ENCODE peak calls at places on chromosomes 11 and 22, in seven cellular contexts. H is H9, B is mesendoderm, J is IMR-90, P is H1, D is mesenchymal stem cell, W is trophoblast cell. S is an unnamed sample.

GRCh38 chr11:95404370-95404769 is 173.4 kb upstream of the SESN3 start:
- DNase-seq in H (peak), B (peak), J (no peak), P (no peak), D (no peak), W (no peak), S (no peak)

GRCh38 chr11:60316317-60316716 is 10.7 kb upstream of the MS4A6E start:
- DNase-seq in H (no peak), B (no peak), J (no peak), P (no peak), D (no peak), W (no peak), S (no peak)

GRCh38 chr22:38845368-38845740 is 1.5 kb upstream of the NPTXR start:
- DNase-seq in H (no peak), B (no peak), J (no peak), P (no peak), D (no peak), W (no peak), S (no peak)

GRCh38 chr11:5203366-5203765 is 2.9 kb upstream of the OR51V1 start:
- DNase-seq in H (no peak), B (no peak), J (peak), P (no peak), D (no peak), W (no peak), S (no peak)

GRCh38 chr11:106276126-106276525 is 198.7 kb downstream of the AASDHPPT start:
- DNase-seq in H (no peak), B (no peak), J (peak), P (no peak), D (no peak), W (no peak), S (no peak)

GRCh38 chr11:70020336-70021214 is 57.5 kb upstream of the ANO1 start:
- DNase-seq in H (no peak), B (no peak), J (peak), P (no peak), D (no peak), W (no peak), S (no peak)

GRCh38 chr22:39616781-39617180 is 46.2 kb downstream of the CACNA1I start:
- DNase-seq in H (no peak), B (no peak), J (no peak), P (no peak), D (no peak), W (no peak), S (no peak)

GRCh38 chr11:68825603-68826002 is 16.1 kb downstream of the CPT1A start:
- DNase-seq in H (peak), B (peak), J (no peak), P (peak), D (no peak), W (no peak), S (no peak)

GRCh38 chr11:86068138-86068861 is 584 bp downstream of the PICALM start:
- DNase-seq in H (peak), B (peak), J (no peak), P (peak), D (peak), W (peak), S (peak)

GRCh38 chr22:23248583-23248982 is 68.3 kb downstream of the BCR start:
- DNase-seq in H (peak), B (peak), J (peak), P (no peak), D (no peak), W (no peak), S (no peak)

GRCh38 chr11:59356561-59356960 is 2.1 kb upstream of the OR5AN1 start:
- DNase-seq in H (no peak), B (no peak), J (no peak), P (no peak), D (no peak), W (no peak), S (no peak)

GRCh38 chr11:60942970-60943565 is 8.9 kb downstream of the SLC15A3 start:
- DNase-seq in H (no peak), B (no peak), J (no peak), P (no peak), D (no peak), W (peak), S (no peak)

GRCh38 chr22:50531546-50532352 is 1.9 kb upstream of the TYMP start:
- DNase-seq in H (peak), B (peak), J (peak), P (peak), D (peak), W (peak), S (no peak)

GRCh38 chr22:16601437-16602223 is 9.0 kb upstream of the CCT8L2 start:
- DNase-seq in H (no peak), B (no peak), J (no peak), P (no peak), D (no peak), W (peak), S (no peak)

GRCh38 chr22:16608931-16609330 is 16.3 kb upstream of the CCT8L2 start:
- DNase-seq in H (no peak), B (no peak), J (no peak), P (no peak), D (no peak), W (no peak), S (no peak)

GRCh38 chr22:16603448-16603768 is 10.8 kb upstream of the CCT8L2 start:
- DNase-seq in H (no peak), B (no peak), J (no peak), P (no peak), D (no peak), W (no peak), S (no peak)
- H4K8ac ChIP-seq in H (no peak), B (no peak), J (no peak), P (no peak), D (no peak), W (no peak), S (no peak)

DNA sequence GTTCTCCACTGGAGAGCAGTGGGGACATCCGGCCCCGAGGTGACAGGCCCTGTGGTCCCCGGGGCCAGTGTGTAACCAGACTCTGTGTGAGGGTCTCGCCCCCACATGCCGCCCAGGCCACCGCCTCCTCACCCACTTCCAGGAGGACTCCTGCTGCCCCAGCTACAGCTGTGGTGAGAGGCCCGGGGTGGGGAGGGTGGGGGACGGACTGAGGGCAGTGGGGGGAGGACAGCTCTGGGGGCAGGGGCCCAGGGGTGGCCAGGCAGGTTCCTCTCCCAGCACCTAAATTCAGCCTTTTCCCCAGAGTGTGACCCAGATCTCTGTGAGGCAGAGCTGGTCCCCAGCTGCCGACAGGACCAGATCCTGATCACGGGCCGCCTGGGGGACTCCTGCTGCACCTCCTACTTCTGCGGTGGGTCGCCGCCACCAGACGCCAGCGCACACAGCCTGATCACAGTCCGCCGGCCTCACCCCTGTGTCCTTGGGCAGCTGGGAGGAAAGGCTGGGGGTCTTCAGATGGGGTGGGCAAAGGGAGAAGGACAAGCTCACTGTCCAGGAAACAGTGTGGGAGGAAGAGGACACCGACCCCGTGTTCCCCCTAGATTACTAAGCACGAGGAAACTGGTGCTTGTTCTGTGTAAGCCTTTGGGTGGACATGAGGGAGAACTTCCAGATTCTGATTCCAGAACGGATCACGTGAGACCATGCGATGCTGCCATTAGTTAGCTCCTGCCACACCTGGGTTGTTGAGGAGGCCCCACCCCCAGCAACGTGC is 84.4 kb upstream of the MYOD1 start:
- DNase-seq in H (no peak), B (no peak), J (no peak), P (no peak), D (no peak), W (no peak), S (no peak)
- H2BK120ac ChIP-seq in H (no peak), B (no peak), J (no peak), P (no peak), D (no peak), W (no peak), S (no peak)

DNA sequence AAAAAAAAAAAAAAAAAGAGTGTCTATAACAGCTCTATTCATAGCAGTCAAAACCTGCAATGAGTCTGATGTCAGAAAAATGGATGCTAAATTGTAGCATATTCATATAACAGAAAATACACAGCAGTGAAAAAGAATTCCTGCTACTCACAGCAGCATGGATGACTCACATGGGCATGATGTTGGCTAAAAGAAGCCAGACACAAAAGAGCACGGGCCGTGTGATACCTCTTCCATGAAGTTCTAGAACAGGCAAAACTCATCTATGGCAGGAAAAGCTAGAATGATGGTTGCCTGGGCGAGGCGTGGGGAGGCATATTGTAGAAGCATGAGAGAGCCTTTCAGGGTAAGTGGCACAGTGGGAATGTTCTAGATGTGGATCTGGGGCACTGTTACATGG is 18.9 kb downstream of the PLAAT3 start:
- DNase-seq in H (no peak), B (no peak), J (peak), P (no peak), D (no peak), W (no peak), S (no peak)
- H4K8ac ChIP-seq in H (no peak), B (no peak), J (no peak), P (no peak), D (no peak), W (no peak), S (no peak)

GRCh38 chr22:47007496-47007895 is 245.0 kb downstream of the TBC1D22A start:
- DNase-seq in H (no peak), B (no peak), J (no peak), P (no peak), D (no peak), W (no peak), S (no peak)
- H2BK120ac ChIP-seq in H (no peak), B (no peak), J (no peak), P (no peak), D (no peak), W (no peak), S (no peak)

GRCh38 chr22:20080445-20080775 is 369 bp downstream of the DGCR8 start:
- DNase-seq in H (peak), B (peak), J (peak), P (peak), D (peak), W (peak), S (peak)
- H4K8ac ChIP-seq in H (no peak), B (no peak), J (peak), P (peak), D (no peak), W (peak), S (no peak)

GRCh38 chr11:73528877-73529530 is 68.9 kb downstream of the FAM168A start:
- DNase-seq in H (no peak), B (peak), J (no peak), P (no peak), D (no peak), W (no peak), S (no peak)
- H2BK120ac ChIP-seq in H (no peak), B (no peak), J (no peak), P (no peak), D (no peak), W (no peak), S (no peak)

GRCh38 chr22:44112191-44112590 is 68.5 kb upstream of the PARVG start:
- DNase-seq in H (no peak), B (no peak), J (no peak), P (no peak), D (no peak), W (no peak), S (no peak)
- H4K8ac ChIP-seq in H (no peak), B (no peak), J (no peak), P (no peak), D (no peak), W (no peak), S (no peak)

GRCh38 chr11:57681168-57681567 is 13.3 kb downstream of the ZDHHC5 start:
- DNase-seq in H (no peak), B (no peak), J (no peak), P (no peak), D (no peak), W (no peak), S (no peak)

GRCh38 chr11:57675176-57675941 is 7.4 kb downstream of the ZDHHC5 start:
- DNase-seq in H (no peak), B (no peak), J (no peak), P (no peak), D (no peak), W (no peak), S (no peak)

GRCh38 chr11:57679396-57679795 is 11.5 kb downstream of the ZDHHC5 start:
- DNase-seq in H (no peak), B (no peak), J (no peak), P (no peak), D (no peak), W (no peak), S (no peak)

DNA sequence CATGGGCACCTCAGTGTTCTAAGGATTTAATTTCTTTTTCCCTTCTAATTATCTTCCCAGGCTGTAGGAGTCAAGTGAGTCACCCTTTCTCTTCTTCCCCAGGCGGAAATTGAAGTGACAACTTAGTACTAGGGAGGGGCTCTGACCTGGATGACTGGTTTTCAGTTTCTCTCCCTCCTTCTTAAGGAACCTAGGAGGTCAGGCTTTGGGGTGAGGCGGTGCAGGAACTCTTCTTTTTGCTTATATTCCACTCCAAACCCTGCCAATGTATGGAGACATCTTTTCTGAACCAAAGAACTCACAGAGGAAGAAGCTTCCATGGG is 12.6 kb downstream of the ZDHHC5 start:
- DNase-seq in H (no peak), B (no peak), J (peak), P (no peak), D (peak), W (no peak), S (no peak)
- H2BK120ac ChIP-seq in H (no peak), B (no peak), J (no peak), P (no peak), D (no peak), W (no peak), S (no peak)

S was measured in neuronal stem cell.